ENCODE peak calls at places on chromosome 10, in seven cellular contexts. R is LHCN-M2; Y is GM12865; D is NB4; I is activated CD8-positive, alpha-beta memory T cell treated with anti-CD3 and anti-CD28 coated beads for 24 hours; K is SW480; O is HT1080. L is an unnamed sample.
A peak's percentile ranks its signal among the peaks of the same experiment; 100 is the strongest.

GRCh38 chr10:13039761-13040160 is 38.2 kb upstream of the CCDC3 start:
- DNase-seq in O (no peak), R (no peak), I (no peak), Y (no peak), K (no peak), D (no peak), L (no peak)

GRCh38 chr10:102646610-102647432 is 2.5 kb downstream of the TRIM8 start:
- DNase-seq in R (peak; percentile 35), I (no peak), Y (peak; percentile 72), K (no peak), D (peak; percentile 52), O (no peak), L (no peak)

GRCh38 chr10:86958831-86959736 is 685 bp downstream of the SNCG start:
- DNase-seq in I (no peak), Y (no peak), K (peak; percentile 61), R (peak; percentile 70), O (peak; percentile 80), D (peak; percentile 71), L (no peak)

GRCh38 chr10:132162021-132162531 is 24.7 kb upstream of the DPYSL4 start:
- DNase-seq in R (no peak), I (peak; percentile 71), D (no peak), Y (no peak), O (no peak), K (no peak), L (no peak)

GRCh38 chr10:93820434-93820833 is 62.7 kb downstream of the LGI1 start:
- DNase-seq in O (peak; percentile 85), I (no peak), D (no peak), Y (no peak), R (peak; percentile 32), K (peak; percentile 18), L (no peak)

GRCh38 chr10:79381804-79382221 is 34.5 kb downstream of the PPIF start:
- DNase-seq in D (no peak), I (peak; percentile 47), O (peak; percentile 81), R (peak; percentile 51), Y (no peak), K (no peak), L (peak; percentile 45)

GRCh38 chr10:85537561-85537960 is 829.0 kb downstream of the GRID1 start:
- DNase-seq in Y (no peak), D (no peak), O (no peak), R (no peak), I (no peak), K (no peak), L (no peak)

GRCh38 chr10:22715290-22715625 is 880 bp upstream of the PIP4K2A start:
- DNase-seq in K (no peak), Y (no peak), I (no peak), O (no peak), R (no peak), D (no peak), L (no peak)

GRCh38 chr10:132411561-132412253 is 14.7 kb downstream of the PWWP2B start:
- DNase-seq in D (no peak), I (no peak), R (no peak), Y (no peak), K (no peak), O (no peak), L (no peak)

GRCh38 chr10:129712000-129712399 is 245.0 kb downstream of the MGMT start:
- DNase-seq in K (no peak), R (no peak), Y (no peak), O (no peak), D (no peak), I (no peak), L (no peak)

GRCh38 chr10:122295423-122295947 is 24.4 kb downstream of the BTBD16 start:
- DNase-seq in D (peak; percentile 32), K (no peak), I (no peak), R (no peak), Y (no peak), O (no peak), L (no peak)

GRCh38 chr10:5550621-5551530 is 26.1 kb downstream of the CALML3 start:
- DNase-seq in D (peak; percentile 73), O (peak; percentile 77), I (no peak), R (no peak), Y (no peak), K (peak; percentile 68), L (no peak)

GRCh38 chr10:130742936-130743675 is 568.4 kb downstream of the TCERG1L start:
- DNase-seq in O (no peak), K (no peak), D (no peak), I (no peak), Y (no peak), R (no peak), L (no peak)

GRCh38 chr10:128697437-128697836 is 571.2 kb upstream of the MKI67 start:
- DNase-seq in D (no peak), K (no peak), I (no peak), Y (no peak), R (no peak), O (no peak), L (no peak)

GRCh38 chr10:76764177-76764576 is 873.4 kb downstream of the KCNMA1 start:
- DNase-seq in R (no peak), Y (no peak), I (no peak), D (no peak), O (no peak), K (no peak), L (no peak)

GRCh38 chr10:11082551-11082950 is 64.9 kb downstream of the CELF2 start:
- DNase-seq in K (no peak), R (peak; percentile 11), Y (no peak), D (no peak), I (no peak), O (no peak), L (no peak)

GRCh38 chr10:96044686-96045085 is 1.3 kb downstream of the CCNJ start:
- DNase-seq in Y (peak; percentile 14), O (no peak), K (peak; percentile 1), D (peak; percentile 79), R (peak; percentile 18), I (no peak), L (peak; percentile 24)

GRCh38 chr10:8912108-8912507 is 857.6 kb downstream of the GATA3 start:
- DNase-seq in O (no peak), D (no peak), Y (no peak), I (no peak), K (no peak), R (no peak), L (no peak)

L was measured in non-pigmented ciliary epithelial cell.